ENCODE peak calls at places on chromosomes 12 and 14, in ten cellular contexts. H is foreskin fibroblast; Q is stromal cell of bone marrow; I is endodermal cell; O is dorsolateral prefrontal cortex; G is central memory CD8-positive, alpha-beta T cell; R is stimulated activated CD4-positive, alpha-beta T cell treated with anti-CD3 and anti-CD28 coated beads, Interleukin-2, amount 100 ng/mL, for 48 hours; C is thoracic aorta; L is fibroblast of pulmonary artery; D is tibial artery. J is an unnamed sample.

GRCh38 chr12:32533971-32534590 is 134.7 kb downstream of the FGD4 start:
- DNase-seq in H (peak; percentile 96), Q (peak; percentile 69), I (no peak), O (no peak), G (no peak), R (no peak), C (peak; percentile 52), L (peak; percentile 88), D (peak; percentile 79), J (peak; percentile 5)

GRCh38 chr12:124673881-124674617 is 106.6 kb upstream of the NCOR2 start:
- DNase-seq in H (no peak), Q (no peak), I (no peak), O (peak; percentile 93), G (no peak), R (no peak), C (no peak), L (no peak), D (no peak), J (no peak)

GRCh38 chr12:52226446-52226845 is 6.6 kb upstream of the KRT7 start:
- DNase-seq in H (no peak), Q (no peak), I (no peak), O (no peak), G (no peak), R (no peak), C (no peak), L (peak; percentile 55), D (no peak), J (no peak)

GRCh38 chr12:105671720-105672119 is 341.2 kb downstream of the C12orf75 start:
- DNase-seq in H (no peak), Q (no peak), I (no peak), O (no peak), G (no peak), R (no peak), C (no peak), L (no peak), D (no peak), J (no peak)

GRCh38 chr12:120216742-120217595 is 16.1 kb upstream of the RPLP0 start:
- DNase-seq in H (no peak), Q (no peak), I (no peak), O (no peak), G (no peak), R (no peak), C (no peak), L (no peak), D (no peak), J (no peak)

GRCh38 chr14:53151523-53151866 is 1.6 kb downstream of the DDHD1 start:
- DNase-seq in H (no peak), Q (no peak), I (no peak), O (peak; percentile 34), G (no peak), R (no peak), C (no peak), L (no peak), D (no peak), J (no peak)

GRCh38 chr12:118185602-118186397 is 49.9 kb downstream of the PEBP1 start:
- DNase-seq in H (no peak), Q (no peak), I (no peak), O (no peak), G (no peak), R (no peak), C (no peak), L (no peak), D (no peak), J (no peak)

GRCh38 chr12:33476058-33476457 is 36.4 kb upstream of the SYT10 start:
- DNase-seq in H (no peak), Q (peak; percentile 8), I (no peak), O (no peak), G (no peak), R (no peak), C (no peak), L (peak; percentile 1), D (no peak), J (no peak)

GRCh38 chr12:100174506-100174905 is 26.1 kb upstream of the ACTR6 start:
- DNase-seq in H (no peak), Q (no peak), I (no peak), O (no peak), G (no peak), R (no peak), C (no peak), L (no peak), D (no peak), J (no peak)

GRCh38 chr14:37436519-37436918 is 158.5 kb downstream of the FOXA1 start:
- DNase-seq in H (no peak), Q (no peak), I (no peak), O (no peak), G (no peak), R (no peak), C (no peak), L (no peak), D (no peak), J (no peak)

J was measured in esophagus squamous epithelium.